ENCODE peak calls at places on chromosomes 11 and 22, in four cellular contexts. One of them, this sample, is unnamed.
A peak's percentile ranks its signal among the peaks of the same experiment; 100 is the strongest.

GRCh38 chr22:30671071-30671470 is 3.4 kb upstream of the DUSP18 start:
- DNase-seq in fibroblast of the aortic adventitia: no peak
- DNase-seq in osteocyte: no peak
- DNase-seq in AG09319: no peak
- DNase-seq in this sample: no peak

GRCh38 chr22:20422965-20423635 is 14.5 kb downstream of the SCARF2 start:
- DNase-seq in fibroblast of the aortic adventitia: peak; percentile 40
- DNase-seq in osteocyte: no peak
- DNase-seq in AG09319: no peak
- DNase-seq in this sample: no peak

GRCh38 chr11:117913736-117914397 is 15.3 kb downstream of the TMPRSS13 start:
- DNase-seq in fibroblast of the aortic adventitia: no peak
- DNase-seq in osteocyte: no peak
- DNase-seq in AG09319: no peak
- DNase-seq in this sample: no peak

GRCh38 chr11:122746050-122746478 is 90.5 kb downstream of the UBASH3B start:
- DNase-seq in fibroblast of the aortic adventitia: no peak
- DNase-seq in osteocyte: no peak
- DNase-seq in AG09319: no peak
- DNase-seq in this sample: peak; percentile 80

GRCh38 chr11:15730617-15731385 is 616.1 kb downstream of the INSC start:
- DNase-seq in fibroblast of the aortic adventitia: no peak
- DNase-seq in osteocyte: no peak
- DNase-seq in AG09319: no peak
- DNase-seq in this sample: no peak

GRCh38 chr22:45212306-45212709 is 28.4 kb downstream of the KIAA0930 start:
- DNase-seq in fibroblast of the aortic adventitia: peak; percentile 92
- DNase-seq in osteocyte: peak; percentile 95
- DNase-seq in AG09319: peak; percentile 69
- DNase-seq in this sample: no peak

GRCh38 chr11:65903068-65903481 is 2.9 kb upstream of the FOSL1 start:
- DNase-seq in fibroblast of the aortic adventitia: peak; percentile 69
- DNase-seq in osteocyte: peak; percentile 81
- DNase-seq in AG09319: peak; percentile 60
- DNase-seq in this sample: no peak

GRCh38 chr11:26730711-26731460 is 9.0 kb upstream of the SLC5A12 start:
- DNase-seq in fibroblast of the aortic adventitia: peak; percentile 18
- DNase-seq in osteocyte: no peak
- DNase-seq in AG09319: no peak
- DNase-seq in this sample: no peak

GRCh38 chr22:23119492-23120414 is 22.0 kb downstream of the RSPH14 start:
- DNase-seq in fibroblast of the aortic adventitia: no peak
- DNase-seq in osteocyte: no peak
- DNase-seq in AG09319: no peak
- DNase-seq in this sample: peak; percentile 42
- TF ChIP-seq CTCF in fibroblast of the aortic adventitia: no peak
- TF ChIP-seq CTCF in osteocyte: no peak
- TF ChIP-seq CTCF in AG09319: no peak
- TF ChIP-seq CTCF in this sample: no peak

GRCh38 chr11:125224391-125225015 is 60.0 kb downstream of the PKNOX2 start:
- DNase-seq in fibroblast of the aortic adventitia: peak; percentile 72
- DNase-seq in osteocyte: no peak
- DNase-seq in AG09319: no peak
- DNase-seq in this sample: peak; percentile 31
- TF ChIP-seq CTCF in fibroblast of the aortic adventitia: peak; percentile 55
- TF ChIP-seq CTCF in osteocyte: peak; percentile 44
- TF ChIP-seq CTCF in AG09319: peak; percentile 21
- TF ChIP-seq CTCF in this sample: no peak

DNA sequence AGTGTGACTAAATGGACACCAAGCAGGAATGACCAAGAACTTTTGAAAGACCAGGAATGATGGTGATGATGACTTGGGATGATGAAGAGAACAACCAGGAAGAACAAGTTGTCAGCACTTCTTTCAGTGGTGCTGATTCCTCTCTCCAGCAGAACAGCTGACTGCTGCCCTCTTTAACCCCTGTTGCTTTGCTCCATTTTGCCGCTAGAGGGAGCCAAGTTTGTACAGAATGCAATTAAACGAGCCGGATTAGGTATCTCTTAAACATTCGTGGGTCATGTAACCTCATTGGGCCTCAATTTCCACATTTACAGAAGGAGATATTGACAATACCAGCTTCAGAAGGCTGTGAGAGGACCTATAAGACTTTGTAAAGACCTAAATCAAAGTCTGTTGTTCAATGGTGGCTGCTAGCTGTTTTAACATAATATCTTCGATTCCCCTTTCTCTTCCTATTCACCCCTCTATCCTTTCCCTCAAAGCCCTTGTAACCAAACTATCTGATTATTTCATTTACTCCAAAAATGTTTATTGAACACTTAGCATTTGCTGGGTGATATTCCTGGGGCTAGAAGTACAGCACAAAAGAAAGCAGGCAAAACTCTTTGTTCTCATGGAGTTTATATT is 1.9 kb downstream of the OR4S1 start:
- DNase-seq in fibroblast of the aortic adventitia: peak; percentile 56
- DNase-seq in osteocyte: no peak
- DNase-seq in AG09319: peak; percentile 11
- DNase-seq in this sample: peak; percentile 47
- TF ChIP-seq CTCF in fibroblast of the aortic adventitia: peak; percentile 85
- TF ChIP-seq CTCF in osteocyte: peak; percentile 74
- TF ChIP-seq CTCF in AG09319: peak; percentile 92
- TF ChIP-seq CTCF in this sample: peak; percentile 95

DNA sequence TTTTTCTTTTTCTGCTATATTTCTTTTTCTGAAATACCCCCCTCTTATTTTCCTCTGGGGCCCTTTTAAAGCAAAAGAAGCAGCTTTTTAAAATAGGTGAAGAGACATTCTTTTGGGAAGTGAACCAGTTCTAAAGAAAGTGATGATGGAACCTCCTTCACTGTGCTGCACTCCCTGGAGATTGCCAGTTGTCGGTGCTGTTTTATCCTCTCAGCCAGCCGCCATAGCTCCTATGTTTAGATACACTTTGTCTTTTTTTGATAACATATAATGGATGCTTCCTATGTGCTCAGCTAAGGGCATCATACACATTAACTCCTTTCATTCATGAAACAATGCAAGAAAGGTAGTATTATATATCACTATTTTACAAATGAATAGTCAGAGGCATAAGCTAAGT is 14.0 kb downstream of the CFAP300 start:
- DNase-seq in fibroblast of the aortic adventitia: peak; percentile 6
- DNase-seq in osteocyte: no peak
- DNase-seq in AG09319: no peak
- DNase-seq in this sample: no peak
- TF ChIP-seq CTCF in fibroblast of the aortic adventitia: peak; percentile 29
- TF ChIP-seq CTCF in osteocyte: peak; percentile 30
- TF ChIP-seq CTCF in AG09319: peak; percentile 3
- TF ChIP-seq CTCF in this sample: no peak

GRCh38 chr11:115930886-115931537 is 426.8 kb upstream of the CADM1 start:
- DNase-seq in fibroblast of the aortic adventitia: no peak
- DNase-seq in osteocyte: no peak
- DNase-seq in AG09319: no peak
- DNase-seq in this sample: no peak
- TF ChIP-seq CTCF in fibroblast of the aortic adventitia: no peak
- TF ChIP-seq CTCF in osteocyte: no peak
- TF ChIP-seq CTCF in AG09319: no peak
- TF ChIP-seq CTCF in this sample: no peak

This sample was measured in GM13977.